ENCODE peak calls at places on chromosomes 1 and 21, in nine cellular contexts. Z is fibroblast of the aortic adventitia, U is lower lobe of right lung, T is DND-41, Y is GM12878, G is pancreas, J is AG09309, D is left ventricle myocardium inferior, I is psoas muscle. K is an unnamed sample.
A peak's percentile ranks its signal among the peaks of the same experiment; 100 is the strongest.

GRCh38 chr1:10629091-10629815 is 154.5 kb downstream of the PEX14 start:
- DNase-seq in Y (no peak), J (no peak), T (no peak), G (no peak), Z (no peak), U (peak; percentile 31), D (no peak), I (peak; percentile 47), K (no peak)

GRCh38 chr1:226520640-226521355 is 27.8 kb upstream of the STUM start:
- DNase-seq in D (no peak), Z (no peak), I (no peak), U (no peak), J (no peak), G (no peak), Y (no peak), T (no peak), K (no peak)

GRCh38 chr1:10380594-10381275 is 18.1 kb upstream of the PGD start:
- DNase-seq in I (no peak), U (no peak), T (no peak), J (peak; percentile 62), Z (peak; percentile 85), G (no peak), Y (no peak), D (no peak), K (no peak)

GRCh38 chr1:26094677-26095383 is 16.8 kb upstream of the PDIK1L start:
- DNase-seq in U (peak; percentile 44), D (peak; percentile 57), Z (peak; percentile 69), Y (no peak), J (no peak), T (no peak), I (peak; percentile 81), G (peak; percentile 45), K (no peak)

GRCh38 chr21:17514124-17514481 is 1.3 kb downstream of the CXADR start:
- DNase-seq in G (no peak), J (no peak), U (no peak), Y (no peak), D (no peak), T (no peak), Z (no peak), I (no peak), K (no peak)

GRCh38 chr1:27575861-27576331 is 28.0 kb downstream of the AHDC1 start:
- DNase-seq in G (peak; percentile 81), T (no peak), Y (no peak), U (peak; percentile 84), D (peak; percentile 85), Z (peak; percentile 42), I (peak; percentile 94), J (no peak), K (no peak)

GRCh38 chr1:58812468-58812867 is 28.6 kb upstream of the JUN start:
- DNase-seq in Z (no peak), Y (no peak), T (no peak), I (no peak), J (no peak), D (no peak), U (no peak), G (no peak), K (no peak)

GRCh38 chr1:15939181-15940109 is 36.5 kb downstream of the ZBTB17 start:
- DNase-seq in T (no peak), D (no peak), I (no peak), U (no peak), G (peak; percentile 66), J (no peak), Y (no peak), Z (no peak), K (no peak)

GRCh38 chr21:43976661-43977060 is 35.4 kb upstream of the TRAPPC10 start:
- DNase-seq in Y (no peak), D (no peak), I (no peak), Z (no peak), U (no peak), G (no peak), J (no peak), T (no peak), K (no peak)

GRCh38 chr1:190169311-190170067 is 308.2 kb downstream of the BRINP3 start:
- DNase-seq in J (no peak), T (no peak), D (no peak), U (no peak), Z (peak; percentile 74), I (no peak), Y (no peak), G (no peak), K (no peak)

GRCh38 chr21:38857152-38857825 is 51.6 kb downstream of the ETS2 start:
- DNase-seq in G (no peak), I (peak; percentile 81), T (no peak), D (peak; percentile 22), J (no peak), Y (no peak), Z (no peak), U (no peak), K (no peak)

GRCh38 chr1:38953433-38953860 is 11.8 kb upstream of the RHBDL2 start:
- DNase-seq in J (no peak), T (no peak), I (no peak), D (no peak), U (no peak), Z (no peak), G (no peak), Y (no peak), K (no peak)

GRCh38 chr1:215507119-215507518 is 60.0 kb upstream of the KCTD3 start:
- DNase-seq in G (no peak), T (no peak), Y (no peak), J (no peak), Z (peak; percentile 16), U (no peak), D (no peak), I (no peak), K (no peak)

GRCh38 chr1:182617734-182618288 is 13.6 kb upstream of the RGS16 start:
- DNase-seq in T (no peak), I (no peak), J (no peak), Y (no peak), Z (peak; percentile 40), U (no peak), G (no peak), D (no peak), K (no peak)

GRCh38 chr1:182617075-182617429 is 12.9 kb upstream of the RGS16 start:
- DNase-seq in J (no peak), Z (no peak), T (no peak), Y (no peak), D (no peak), I (no peak), U (no peak), G (no peak), K (no peak)

GRCh38 chr1:182614796-182615451 is 10.7 kb upstream of the RGS16 start:
- DNase-seq in G (peak; percentile 44), J (peak; percentile 57), Y (no peak), U (peak; percentile 84), T (peak; percentile 54), D (peak; percentile 84), Z (peak; percentile 83), I (peak; percentile 93), K (peak; percentile 90)

GRCh38 chr1:182616130-182617074 is 12.2 kb upstream of the RGS16 start:
- DNase-seq in Y (peak; percentile 93), Z (peak; percentile 86), G (peak; percentile 79), D (peak; percentile 76), J (peak; percentile 46), I (peak; percentile 86), U (peak; percentile 88), T (peak; percentile 98), K (peak; percentile 95)

GRCh38 chr1:182615468-182616129 is 11.4 kb upstream of the RGS16 start:
- DNase-seq in T (peak; percentile 88), Z (peak; percentile 66), U (peak; percentile 58), Y (no peak), D (peak; percentile 48), I (peak; percentile 82), J (no peak), G (no peak), K (peak; percentile 60)
- H3K4me3 ChIP-seq in T (peak overlapping the region; percentile 10), Z (peak overlapping the region; percentile 50), U (peak overlapping the region; percentile 61), Y (peak overlapping the region; percentile 63), D (peak overlapping the region; percentile 71), I (peak overlapping the region; percentile 58), J (peak overlapping the region; percentile 42), G (no peak overlapping the region), K (peak overlapping the region; percentile 48)

DNA sequence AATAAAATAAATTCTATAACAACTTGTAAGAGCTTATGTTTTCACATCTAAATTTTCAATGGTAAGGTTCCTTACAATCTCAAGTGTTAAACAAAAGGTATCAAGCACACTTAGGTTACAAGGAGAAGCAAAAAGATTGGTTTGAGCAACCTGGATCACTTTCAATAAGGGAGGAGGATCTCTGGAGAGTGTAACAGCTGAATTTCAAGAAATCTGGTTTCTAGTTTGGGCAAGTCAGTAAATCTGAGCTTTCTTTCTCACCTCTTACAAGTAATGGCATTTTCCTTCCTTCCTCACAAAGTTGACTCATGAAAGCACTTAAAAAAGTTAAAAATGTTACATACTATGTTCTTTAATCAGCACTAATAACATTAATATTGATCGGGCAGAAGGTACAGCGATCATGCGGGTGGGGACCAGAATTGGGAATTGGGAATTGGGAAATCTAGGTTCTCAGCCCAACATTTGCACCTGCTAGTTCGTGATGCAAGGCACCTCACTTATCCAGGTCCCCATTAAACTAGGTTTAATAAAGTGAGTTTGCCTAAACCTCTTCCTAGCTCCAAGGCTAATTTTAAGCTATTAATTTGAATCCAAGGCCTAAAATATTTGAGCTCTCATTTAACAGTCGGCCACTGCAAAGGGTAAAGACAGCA is 3.1 kb downstream of the NUCKS1 start:
- DNase-seq in Y (no peak), G (no peak), D (no peak), U (no peak), I (no peak), Z (peak; percentile 28), J (no peak), T (no peak), K (no peak)
- H3K4me3 ChIP-seq in Y (peak overlapping the region; percentile 90), G (no peak overlapping the region), D (peak overlapping the region; percentile 82), U (no peak overlapping the region), I (peak overlapping the region; percentile 77), Z (peak overlapping the region; percentile 37), J (no peak overlapping the region), T (peak overlapping the region; percentile 67), K (peak overlapping the region; percentile 5)

GRCh38 chr1:84642776-84643175 is 47.5 kb downstream of the SSX2IP start:
- DNase-seq in Y (no peak), Z (no peak), G (no peak), D (no peak), I (no peak), J (no peak), T (no peak), U (no peak), K (no peak)

GRCh38 chr1:84643183-84643582 is 47.1 kb downstream of the SSX2IP start:
- DNase-seq in U (no peak), D (no peak), G (no peak), T (no peak), Z (no peak), I (no peak), Y (no peak), J (no peak), K (no peak)

GRCh38 chr1:84644472-84644871 is 45.8 kb downstream of the SSX2IP start:
- DNase-seq in U (no peak), J (no peak), G (no peak), Z (no peak), D (no peak), T (no peak), I (no peak), Y (no peak), K (no peak)
- H3K4me3 ChIP-seq in U (no peak overlapping the region), J (no peak overlapping the region), G (no peak overlapping the region), Z (no peak overlapping the region), D (no peak overlapping the region), T (no peak overlapping the region), I (no peak overlapping the region), Y (no peak overlapping the region), K (no peak overlapping the region)

DNA sequence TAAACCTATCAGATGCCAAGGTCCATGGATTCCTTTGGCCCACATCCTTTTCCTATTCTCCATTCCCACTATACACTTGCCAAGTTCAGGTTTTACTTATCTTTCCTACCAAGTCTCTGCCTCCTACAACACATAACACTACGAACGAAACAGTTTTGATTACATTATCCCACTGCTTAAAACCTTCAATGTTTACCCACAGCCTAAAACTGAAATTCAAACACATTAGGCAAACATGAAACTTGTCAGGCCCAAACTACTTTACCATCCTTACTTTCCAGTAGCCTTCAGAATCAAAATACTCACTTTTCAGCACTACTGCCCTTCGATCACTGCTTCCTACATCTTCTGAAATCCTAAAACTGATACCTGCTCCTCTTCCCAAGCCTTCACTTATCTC is 3.0 kb downstream of the SCAF4 start:
- DNase-seq in G (no peak), U (no peak), Y (no peak), J (no peak), T (no peak), Z (no peak), D (no peak), I (no peak), K (no peak)
- H3K4me3 ChIP-seq in G (no peak overlapping the region), U (no peak overlapping the region), Y (peak overlapping the region; percentile 94), J (no peak overlapping the region), T (no peak overlapping the region), Z (peak overlapping the region; percentile 23), D (peak overlapping the region; percentile 99), I (peak overlapping the region; percentile 98), K (no peak overlapping the region)